ENCODE peak calls at places on chromosomes 4 and X, in six cellular contexts. M is upper lobe of left lung, J is lower leg skin, O is Peyer's patch, W is thyroid gland, G is right lobe of liver. K is an unnamed sample.

GRCh38 chr4:25308266-25308665 is 4.3 kb upstream of the ZCCHC4 start:
- DNase-seq in M (no peak), J (no peak), O (no peak), W (no peak), G (no peak), K (no peak)

GRCh38 chr4:85952518-85952917 is 407.3 kb downstream of the MAPK10 start:
- DNase-seq in M (no peak), J (no peak), O (no peak), W (no peak), G (no peak), K (no peak)

GRCh38 chrX:29858714-29859113 is 356.6 kb upstream of the MAGEB2 start:
- DNase-seq in M (no peak), J (no peak), O (no peak), W (no peak), G (no peak), K (no peak)

GRCh38 chr4:165994706-165995105 is 121.7 kb downstream of the TLL1 start:
- DNase-seq in M (no peak), J (no peak), O (no peak), W (no peak), G (no peak), K (no peak)

GRCh38 chr4:8705161-8706145 is 112.9 kb downstream of the CPZ start:
- DNase-seq in M (peak; percentile 14), J (peak; percentile 76), O (peak; percentile 41), W (no peak), G (no peak), K (no peak)

GRCh38 chr4:38837849-38838248 is 18.8 kb downstream of the TLR6 start:
- DNase-seq in M (no peak), J (no peak), O (no peak), W (no peak), G (no peak), K (no peak)

GRCh38 chr4:142369141-142369540 is 477.0 kb downstream of the INPP4B start:
- DNase-seq in M (no peak), J (no peak), O (no peak), W (no peak), G (no peak), K (no peak)

GRCh38 chr4:92303621-92304027 is at the start of gene GRID2:
- DNase-seq in M (no peak), J (no peak), O (no peak), W (peak; percentile 9), G (no peak), K (no peak)

GRCh38 chrX:2710041-2710471 is 19.0 kb downstream of the CD99 start:
- DNase-seq in M (no peak), J (no peak), O (no peak), W (no peak), G (no peak), K (no peak)

GRCh38 chr4:122663814-122664610 is 43.1 kb upstream of the IL21 start:
- DNase-seq in M (no peak), J (no peak), O (no peak), W (no peak), G (no peak), K (no peak)

GRCh38 chrX:107448625-107449468 is 605 bp upstream of the FRMPD3 start:
- DNase-seq in M (no peak), J (no peak), O (no peak), W (peak; percentile 55), G (no peak), K (no peak)

GRCh38 chr4:2822461-2823300 is 21.0 kb upstream of the ADD1 start:
- DNase-seq in M (no peak), J (peak; percentile 82), O (no peak), W (no peak), G (peak; percentile 52), K (no peak)

GRCh38 chr4:182142146-182143085 is 100.8 kb upstream of the TENM3 start:
- DNase-seq in M (no peak), J (no peak), O (no peak), W (peak; percentile 66), G (no peak), K (peak; percentile 60)

GRCh38 chr4:164441131-164441530 is 312.8 kb upstream of the SMIM31 start:
- DNase-seq in M (no peak), J (no peak), O (no peak), W (no peak), G (no peak), K (no peak)

DNA sequence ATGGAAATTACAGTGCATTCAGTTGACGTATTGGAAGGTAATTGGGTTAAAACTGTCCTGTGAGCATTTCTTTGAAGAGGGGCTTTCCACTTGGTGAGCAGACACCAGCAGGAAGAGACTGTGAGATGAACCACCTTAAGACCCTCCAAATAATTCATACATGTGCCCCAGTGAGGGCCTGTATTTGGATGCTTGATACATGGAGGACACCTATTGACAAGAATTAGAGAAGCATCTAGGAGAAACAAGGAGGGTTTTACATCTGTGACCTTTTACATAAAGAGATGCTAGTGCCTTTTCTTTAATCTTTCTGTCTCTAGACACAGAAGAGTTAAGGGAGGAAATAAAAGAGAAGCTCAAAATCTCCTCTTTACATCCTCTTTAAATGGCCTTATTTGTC is 1115.3 kb upstream of the IGFBP7 start:
- DNase-seq in M (no peak), J (no peak), O (no peak), W (no peak), G (no peak), K (no peak)
- TF ChIP-seq CTCF in M (no peak), J (no peak), O (no peak), W (no peak), G (no peak), K (no peak)

GRCh38 chr4:1726146-1726934 is 5.0 kb downstream of the TACC3 start:
- DNase-seq in M (peak; percentile 94), J (peak; percentile 97), O (peak; percentile 97), W (peak; percentile 91), G (peak; percentile 89), K (peak; percentile 88)
- TF ChIP-seq POLR2A in M (no peak), J (no peak), O (no peak), W (no peak), G (no peak), K (peak; percentile 8)

GRCh38 chr4:17313194-17313593 is 198.7 kb downstream of the QDPR start:
- DNase-seq in M (no peak), J (no peak), O (no peak), W (no peak), G (no peak), K (no peak)

GRCh38 chr4:17316566-17316965 is 195.3 kb downstream of the QDPR start:
- DNase-seq in M (no peak), J (no peak), O (no peak), W (no peak), G (no peak), K (no peak)

GRCh38 chr4:17317526-17317925 is 194.4 kb downstream of the QDPR start:
- DNase-seq in M (no peak), J (no peak), O (no peak), W (no peak), G (no peak), K (no peak)

GRCh38 chr4:17320046-17320445 is 191.8 kb downstream of the QDPR start:
- DNase-seq in M (no peak), J (no peak), O (no peak), W (no peak), G (no peak), K (no peak)

GRCh38 chr4:17315459-17315858 is 196.4 kb downstream of the QDPR start:
- DNase-seq in M (no peak), J (no peak), O (no peak), W (no peak), G (no peak), K (no peak)
- TF ChIP-seq CTCF in M (no peak), J (no peak), O (no peak), W (no peak), G (no peak), K (no peak)

GRCh38 chrX:53000447-53001208 is 42.3 kb upstream of the FAM156A start:
- DNase-seq in M (no peak), J (peak; percentile 57), O (no peak), W (no peak), G (no peak), K (no peak)

GRCh38 chrX:52990848-52991247 is 32.5 kb upstream of the FAM156A start:
- DNase-seq in M (no peak), J (no peak), O (no peak), W (no peak), G (no peak), K (peak; percentile 5)

GRCh38 chrX:52995974-52996304 is 37.6 kb upstream of the FAM156A start:
- DNase-seq in M (no peak), J (no peak), O (no peak), W (no peak), G (no peak), K (no peak)

DNA sequence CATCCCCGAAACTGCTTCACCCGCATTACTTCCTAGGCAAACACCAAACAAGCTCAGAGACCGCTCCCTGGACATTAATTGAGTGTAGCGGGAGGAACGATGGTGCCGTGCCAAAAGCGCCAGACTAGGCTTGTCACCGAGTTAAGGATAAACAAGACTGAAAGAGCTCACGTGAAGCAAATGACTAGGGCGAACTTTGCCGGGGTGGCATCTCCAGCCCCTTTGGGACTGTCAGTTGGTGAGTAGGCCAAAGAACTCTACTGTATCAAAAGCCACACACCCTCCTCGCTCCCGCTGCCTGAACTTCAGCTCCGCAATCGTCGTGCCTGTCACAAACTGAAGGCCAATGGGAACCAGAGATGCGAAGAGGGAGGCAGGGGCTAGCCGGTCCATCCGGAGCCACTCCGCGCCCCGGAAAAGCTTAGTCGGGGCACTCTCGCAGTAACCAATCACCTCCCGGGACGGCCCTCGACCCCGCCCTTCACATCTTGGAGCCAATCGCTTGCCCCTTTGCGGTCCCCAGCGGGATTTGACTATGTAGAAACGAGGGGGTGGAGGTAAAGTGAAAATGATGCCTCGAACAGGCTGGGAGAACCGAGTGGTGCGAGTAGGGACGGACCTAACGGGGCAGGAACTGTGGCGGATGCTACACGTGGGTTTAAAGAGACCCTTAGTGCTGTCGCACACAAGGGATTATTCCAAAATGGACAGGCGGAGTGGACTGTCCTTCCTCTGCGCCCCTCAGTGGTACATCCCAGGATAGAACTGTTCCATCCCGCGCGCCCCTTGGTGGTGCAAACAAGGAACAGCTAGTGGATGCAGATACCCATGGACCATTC is 37.0 kb upstream of the FAM156A start:
- DNase-seq in M (peak; percentile 92), J (peak; percentile 98), O (peak; percentile 96), W (peak; percentile 94), G (peak; percentile 94), K (peak; percentile 95)
- TF ChIP-seq POLR2A in M (no peak), J (no peak), O (no peak), W (peak; percentile 41), G (peak; percentile 27), K (peak; percentile 63)

K was measured in adrenal gland.